ENCODE peak calls at places on chromosomes 16 and 17, in six cellular contexts. One of them, this sample, is unnamed.

GRCh38 chr17:45353047-45353446 is 36.2 kb upstream of the MAP3K14 start:
- DNase-seq in GM12878: peak
- DNase-seq in HepG2: no peak
- DNase-seq in K562: no peak
- DNase-seq in WTC11: no peak
- DNase-seq in H1: no peak
- DNase-seq in this sample: no peak

GRCh38 chr16:65538945-65539344 is 417.1 kb upstream of the CDH11 start:
- DNase-seq in GM12878: no peak
- DNase-seq in HepG2: no peak
- DNase-seq in K562: no peak
- DNase-seq in WTC11: no peak
- DNase-seq in H1: no peak
- DNase-seq in this sample: no peak

GRCh38 chr17:9115446-9116265 is 94.3 kb downstream of the NTN1 start:
- DNase-seq in GM12878: no peak
- DNase-seq in HepG2: peak
- DNase-seq in K562: peak
- DNase-seq in WTC11: peak
- DNase-seq in H1: peak
- DNase-seq in this sample: peak

GRCh38 chr16:12120331-12120981 is 143.9 kb downstream of the SNX29 start:
- DNase-seq in GM12878: no peak
- DNase-seq in HepG2: no peak
- DNase-seq in K562: no peak
- DNase-seq in WTC11: no peak
- DNase-seq in H1: no peak
- DNase-seq in this sample: no peak

GRCh38 chr16:87123356-87124001 is 193.7 kb downstream of the C16orf95 start:
- DNase-seq in GM12878: no peak
- DNase-seq in HepG2: no peak
- DNase-seq in K562: no peak
- DNase-seq in WTC11: no peak
- DNase-seq in H1: no peak
- DNase-seq in this sample: no peak

GRCh38 chr17:17792551-17793377 is 44.0 kb downstream of the SREBF1 start:
- DNase-seq in GM12878: no peak
- DNase-seq in HepG2: no peak
- DNase-seq in K562: peak
- DNase-seq in WTC11: peak
- DNase-seq in H1: no peak
- DNase-seq in this sample: peak

GRCh38 chr16:72859581-72859980 is 188.3 kb downstream of the ZFHX3 start:
- DNase-seq in GM12878: no peak
- DNase-seq in HepG2: no peak
- DNase-seq in K562: no peak
- DNase-seq in WTC11: no peak
- DNase-seq in H1: no peak
- DNase-seq in this sample: no peak

GRCh38 chr16:21611546-21612384 is 12.4 kb downstream of the METTL9 start:
- DNase-seq in GM12878: no peak
- DNase-seq in HepG2: no peak
- DNase-seq in K562: peak
- DNase-seq in WTC11: no peak
- DNase-seq in H1: no peak
- DNase-seq in this sample: no peak

GRCh38 chr17:57107498-57108101 is 22.6 kb downstream of the AKAP1 start:
- DNase-seq in GM12878: no peak
- DNase-seq in HepG2: peak
- DNase-seq in K562: peak
- DNase-seq in WTC11: no peak
- DNase-seq in H1: no peak
- DNase-seq in this sample: no peak

GRCh38 chr17:77281904-77282367 is 141.2 kb downstream of the SEC14L1 start:
- DNase-seq in GM12878: no peak
- DNase-seq in HepG2: no peak
- DNase-seq in K562: no peak
- DNase-seq in WTC11: peak
- DNase-seq in H1: peak
- DNase-seq in this sample: peak

GRCh38 chr17:80647746-80648145 is 103.1 kb downstream of the RPTOR start:
- DNase-seq in GM12878: no peak
- DNase-seq in HepG2: no peak
- DNase-seq in K562: no peak
- DNase-seq in WTC11: no peak
- DNase-seq in H1: no peak
- DNase-seq in this sample: no peak

GRCh38 chr16:65660390-65660789 is 538.5 kb upstream of the CDH11 start:
- DNase-seq in GM12878: no peak
- DNase-seq in HepG2: no peak
- DNase-seq in K562: no peak
- DNase-seq in WTC11: no peak
- DNase-seq in H1: no peak
- DNase-seq in this sample: no peak

GRCh38 chr16:56870271-56870888 is 5.4 kb downstream of the SLC12A3 start:
- DNase-seq in GM12878: no peak
- DNase-seq in HepG2: no peak
- DNase-seq in K562: no peak
- DNase-seq in WTC11: no peak
- DNase-seq in H1: no peak
- DNase-seq in this sample: no peak

GRCh38 chr16:56868175-56868574 is 3.2 kb downstream of the SLC12A3 start:
- DNase-seq in GM12878: no peak
- DNase-seq in HepG2: no peak
- DNase-seq in K562: no peak
- DNase-seq in WTC11: no peak
- DNase-seq in H1: no peak
- DNase-seq in this sample: no peak

GRCh38 chr16:56866955-56867830 is 2.2 kb downstream of the SLC12A3 start:
- DNase-seq in GM12878: no peak
- DNase-seq in HepG2: peak
- DNase-seq in K562: peak
- DNase-seq in WTC11: no peak
- DNase-seq in H1: peak
- DNase-seq in this sample: peak

GRCh38 chr16:56871172-56871593 is 6.2 kb downstream of the SLC12A3 start:
- DNase-seq in GM12878: peak
- DNase-seq in HepG2: peak
- DNase-seq in K562: no peak
- DNase-seq in WTC11: no peak
- DNase-seq in H1: no peak
- DNase-seq in this sample: no peak

GRCh38 chr16:56869513-56870270 is 4.7 kb downstream of the SLC12A3 start:
- DNase-seq in GM12878: no peak
- DNase-seq in HepG2: peak
- DNase-seq in K562: peak
- DNase-seq in WTC11: peak
- DNase-seq in H1: peak
- DNase-seq in this sample: peak
- TF ChIP-seq CTCF in GM12878: peak
- TF ChIP-seq CTCF in HepG2: peak
- TF ChIP-seq CTCF in K562: peak
- TF ChIP-seq CTCF in WTC11: no peak
- TF ChIP-seq CTCF in H1: peak
- TF ChIP-seq CTCF in this sample: peak

DNA sequence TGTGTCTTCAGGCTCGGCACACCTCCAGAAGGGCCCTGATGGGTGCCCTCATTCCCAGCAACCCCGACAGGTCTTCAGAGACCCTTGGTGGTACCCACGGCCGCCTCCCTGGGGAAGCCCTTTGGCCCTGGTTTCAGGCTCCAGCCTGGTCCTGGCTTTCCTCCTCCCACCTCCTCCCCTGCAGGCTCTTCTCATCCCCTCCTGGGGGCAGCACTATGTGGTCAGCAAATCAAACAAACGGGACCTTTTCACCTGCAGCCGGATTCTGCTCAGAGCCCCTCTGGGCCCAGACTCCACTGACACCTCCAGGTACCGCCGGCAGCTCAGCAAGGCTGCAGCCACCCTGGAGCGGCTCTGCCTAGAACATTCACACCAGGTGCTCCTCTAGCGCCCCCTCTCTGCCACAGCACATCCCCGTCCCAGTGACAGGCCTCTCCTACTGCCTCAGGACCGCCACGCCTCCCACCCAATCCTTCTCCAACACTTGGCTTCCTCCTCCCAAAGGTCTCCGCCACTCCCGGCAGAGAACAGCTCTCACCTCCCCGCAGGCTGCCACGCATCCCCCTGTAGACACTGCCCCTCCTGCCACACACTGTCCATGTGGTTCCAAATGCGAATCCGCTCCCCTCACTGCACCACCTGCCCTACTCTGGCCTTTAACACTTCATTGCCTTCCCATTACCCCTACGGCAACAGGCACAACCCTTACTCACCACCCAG is 12.0 kb downstream of the CORO7 start:
- DNase-seq in GM12878: no peak
- DNase-seq in HepG2: peak
- DNase-seq in K562: peak
- DNase-seq in WTC11: peak
- DNase-seq in H1: peak
- DNase-seq in this sample: peak
- TF ChIP-seq CREB1 in GM12878: no peak
- TF ChIP-seq CREB1 in HepG2: no peak
- TF ChIP-seq CREB1 in K562: no peak
- TF ChIP-seq CREB1 in WTC11: no peak
- TF ChIP-seq CREB1 in H1: no peak
- TF ChIP-seq CREB1 in this sample: no peak

GRCh38 chr16:77041468-77041867 is 149.5 kb upstream of the MON1B start:
- DNase-seq in GM12878: no peak
- DNase-seq in HepG2: no peak
- DNase-seq in K562: no peak
- DNase-seq in WTC11: no peak
- DNase-seq in H1: no peak
- DNase-seq in this sample: no peak

GRCh38 chr16:77037696-77038347 is 153.2 kb upstream of the MON1B start:
- DNase-seq in GM12878: no peak
- DNase-seq in HepG2: no peak
- DNase-seq in K562: no peak
- DNase-seq in WTC11: no peak
- DNase-seq in H1: no peak
- DNase-seq in this sample: peak

GRCh38 chr16:77043076-77043475 is 147.9 kb upstream of the MON1B start:
- DNase-seq in GM12878: no peak
- DNase-seq in HepG2: no peak
- DNase-seq in K562: no peak
- DNase-seq in WTC11: no peak
- DNase-seq in H1: no peak
- DNase-seq in this sample: peak
- TF ChIP-seq CTCF in GM12878: peak
- TF ChIP-seq CTCF in HepG2: peak
- TF ChIP-seq CTCF in K562: no peak
- TF ChIP-seq CTCF in WTC11: no peak
- TF ChIP-seq CTCF in H1: peak
- TF ChIP-seq CTCF in this sample: peak

DNA sequence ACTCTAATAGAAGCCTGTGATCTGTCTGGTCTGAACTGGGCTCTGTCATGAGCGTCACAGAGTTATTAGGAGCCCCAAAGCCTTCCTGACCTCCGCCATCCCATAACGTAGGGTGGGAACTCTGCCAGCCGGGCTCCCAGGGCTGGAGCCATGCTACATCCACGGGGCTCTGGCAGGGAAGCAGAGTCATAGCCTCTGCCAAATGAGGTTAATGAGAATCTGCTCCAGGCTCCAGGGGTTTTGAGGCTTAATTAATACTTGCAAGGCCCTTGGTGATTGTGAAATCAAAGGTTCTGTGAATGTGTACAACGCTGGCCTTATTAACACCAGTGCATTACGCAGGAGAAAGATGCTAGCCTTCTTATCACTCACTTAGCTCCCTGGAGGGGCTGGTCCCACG is 42.4 kb upstream of the ZFP90 start:
- DNase-seq in GM12878: no peak
- DNase-seq in HepG2: no peak
- DNase-seq in K562: no peak
- DNase-seq in WTC11: no peak
- DNase-seq in H1: no peak
- DNase-seq in this sample: no peak
- TF ChIP-seq CREB1 in GM12878: no peak
- TF ChIP-seq CREB1 in HepG2: no peak
- TF ChIP-seq CREB1 in K562: no peak
- TF ChIP-seq CREB1 in WTC11: no peak
- TF ChIP-seq CREB1 in H1: no peak
- TF ChIP-seq CREB1 in this sample: no peak

This sample was measured in GM23338.